ENCODE peak calls at places on chromosome 19, in nine cellular contexts. W is psoas muscle, O is left lung, C is GM06990, D is stomach, U is adrenal gland, S is testis, T is kidney epithelial cell, J is upper lobe of right lung. Y is an unnamed sample.

GRCh38 chr19:30231408-30232318 is 140.5 kb upstream of the ZNF536 start:
- DNase-seq in U (no peak), C (no peak), T (no peak), O (no peak), W (no peak), S (no peak), J (no peak), D (no peak), Y (no peak)

GRCh38 chr19:49887037-49887652 is 9.5 kb downstream of the IL4I1 start:
- DNase-seq in J (no peak), O (no peak), W (no peak), S (no peak), U (no peak), T (no peak), C (no peak), D (no peak), Y (no peak)

GRCh38 chr19:17627161-17627560 is 61.0 kb downstream of the UNC13A start:
- DNase-seq in T (no peak), O (peak), J (no peak), C (no peak), S (no peak), U (no peak), D (no peak), W (no peak), Y (no peak)

GRCh38 chr19:53884256-53884655 is 2.3 kb downstream of the PRKCG start:
- DNase-seq in W (no peak), C (no peak), T (no peak), U (no peak), D (no peak), O (no peak), S (no peak), J (no peak), Y (no peak)

GRCh38 chr19:10686661-10687517 is 14.3 kb upstream of the QTRT1 start:
- DNase-seq in U (peak), C (no peak), T (no peak), O (no peak), J (no peak), W (no peak), D (no peak), S (peak), Y (peak)

GRCh38 chr19:42407085-42407815 is 17.2 kb upstream of the CNFN start:
- DNase-seq in J (no peak), U (no peak), W (no peak), D (no peak), O (no peak), S (no peak), C (no peak), T (no peak), Y (no peak)

GRCh38 chr19:12482505-12482886 is 2.1 kb downstream of the ZNF709 start:
- DNase-seq in S (no peak), T (no peak), U (no peak), W (no peak), O (no peak), C (no peak), D (no peak), J (no peak), Y (no peak)

GRCh38 chr19:31118926-31119325 is 230.3 kb downstream of the TSHZ3 start:
- DNase-seq in W (no peak), U (no peak), O (no peak), T (no peak), J (no peak), S (no peak), C (no peak), D (no peak), Y (no peak)

GRCh38 chr19:35231956-35232746 is 3.6 kb upstream of the FAM187B start:
- DNase-seq in S (no peak), D (no peak), U (no peak), W (no peak), C (no peak), J (peak), T (no peak), O (no peak), Y (no peak)

GRCh38 chr19:38496603-38497487 is 63.4 kb downstream of the RYR1 start:
- DNase-seq in O (no peak), T (no peak), S (peak), C (no peak), U (peak), D (no peak), J (no peak), W (no peak), Y (no peak)

GRCh38 chr19:46404039-46404883 is 9.1 kb downstream of the CCDC8 start:
- DNase-seq in C (no peak), S (peak), W (peak), U (peak), O (peak), T (no peak), D (peak), J (no peak), Y (peak)

GRCh38 chr19:44072543-44073401 is 813 bp downstream of the ZNF284 start:
- DNase-seq in O (no peak), C (no peak), W (no peak), J (no peak), T (no peak), D (no peak), U (no peak), S (no peak), Y (peak)

GRCh38 chr19:43667524-43668405 is 2.2 kb downstream of the PLAUR start:
- DNase-seq in W (peak), O (peak), S (no peak), U (peak), T (no peak), C (no peak), D (no peak), J (peak), Y (no peak)

GRCh38 chr19:12924621-12925310 is 5.7 kb upstream of the SYCE2 start:
- DNase-seq in W (no peak), U (no peak), T (no peak), O (no peak), S (no peak), C (no peak), J (no peak), D (no peak), Y (no peak)

GRCh38 chr19:47310323-47310722 is 662 bp downstream of the C5AR1 start:
- DNase-seq in S (no peak), J (no peak), U (no peak), T (no peak), W (no peak), C (no peak), D (no peak), O (no peak), Y (no peak)

GRCh38 chr19:28289294-28290063 is 923.5 kb downstream of the UQCRFS1 start:
- DNase-seq in S (peak), U (peak), J (no peak), D (no peak), W (no peak), O (no peak), T (no peak), C (no peak), Y (no peak)

GRCh38 chr19:40808497-40808896 is 9.5 kb downstream of the EGLN2 start:
- DNase-seq in J (no peak), S (no peak), T (no peak), U (no peak), D (no peak), C (no peak), W (no peak), O (no peak), Y (no peak)

GRCh38 chr19:31350033-31350692 is 927 bp upstream of the TSHZ3 start:
- DNase-seq in O (no peak), J (no peak), S (no peak), D (no peak), W (peak), C (no peak), T (no peak), U (no peak), Y (no peak)

GRCh38 chr19:4229179-4229931 is at the start of gene EBI3:
- DNase-seq in U (peak), O (no peak), T (no peak), C (peak), S (peak), W (peak), D (no peak), J (no peak), Y (no peak)

GRCh38 chr19:38596057-38596981 is 21.4 kb downstream of the MAP4K1 start:
- DNase-seq in W (peak), J (peak), D (peak), C (no peak), S (peak), O (peak), U (peak), T (no peak), Y (peak)

GRCh38 chr19:37332839-37333238 is 38.1 kb upstream of the ZNF527 start:
- DNase-seq in S (no peak), J (no peak), C (no peak), D (no peak), T (no peak), O (no peak), U (no peak), W (no peak), Y (no peak)

GRCh38 chr19:56751078-56751489 is 79.5 kb upstream of the ZNF835 start:
- DNase-seq in U (peak), O (no peak), S (peak), T (no peak), D (no peak), W (no peak), C (no peak), J (no peak), Y (no peak)

GRCh38 chr19:313988-314815 is 23.0 kb upstream of the PLPP2 start:
- DNase-seq in W (no peak), J (peak), D (peak), C (no peak), T (no peak), S (no peak), O (peak), U (no peak), Y (no peak)

GRCh38 chr19:40286235-40286530 is 1.0 kb upstream of the AKT2 start:
- DNase-seq in T (no peak), W (no peak), U (no peak), C (no peak), J (no peak), S (no peak), D (no peak), O (peak), Y (no peak)

DNA sequence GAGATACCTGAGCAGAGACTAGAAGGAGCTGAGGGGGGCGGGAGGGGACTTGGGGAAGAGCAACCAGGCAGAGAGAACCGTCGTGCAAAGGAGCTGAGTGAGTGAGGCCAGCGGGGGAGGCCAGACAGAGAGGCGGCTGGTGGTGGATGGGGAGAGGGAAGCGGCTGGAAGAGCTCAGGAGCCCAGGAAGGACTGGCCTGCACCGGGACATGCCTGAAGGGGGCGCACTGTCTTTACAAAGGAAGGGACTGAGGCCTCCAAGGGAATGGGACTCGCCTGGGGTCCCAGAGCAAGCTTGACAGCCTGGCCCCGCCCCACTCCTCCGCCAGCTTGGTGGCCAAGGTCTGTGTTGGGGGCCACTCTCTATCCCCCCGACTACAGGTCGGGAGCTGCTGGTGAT is 14.9 kb downstream of the ONECUT3 start:
- DNase-seq in D (no peak), T (no peak), O (no peak), S (no peak), U (peak), C (no peak), J (no peak), W (no peak), Y (no peak)
- TF ChIP-seq CTCF in D (no peak), T (peak), O (no peak), S (no peak), U (no peak), C (peak), J (no peak), W (no peak), Y (peak)

GRCh38 chr19:19461306-19461670 is 54.1 kb downstream of the TSSK6 start:
- DNase-seq in T (no peak), C (no peak), S (no peak), U (no peak), W (no peak), D (no peak), O (no peak), J (no peak), Y (no peak)
- H3K4me3 ChIP-seq in T (no peak), C (no peak), S (no peak), U (no peak), W (peak), D (peak), O (no peak), J (peak), Y (no peak)

GRCh38 chr19:15251749-15252397 is 19.6 kb upstream of the EPHX3 start:
- DNase-seq in S (peak), J (no peak), T (peak), C (no peak), U (peak), O (no peak), D (peak), W (peak), Y (peak)
- TF ChIP-seq CTCF in S (peak), J (peak), T (peak), C (no peak), U (peak), O (no peak), D (peak), W (peak), Y (peak)

DNA sequence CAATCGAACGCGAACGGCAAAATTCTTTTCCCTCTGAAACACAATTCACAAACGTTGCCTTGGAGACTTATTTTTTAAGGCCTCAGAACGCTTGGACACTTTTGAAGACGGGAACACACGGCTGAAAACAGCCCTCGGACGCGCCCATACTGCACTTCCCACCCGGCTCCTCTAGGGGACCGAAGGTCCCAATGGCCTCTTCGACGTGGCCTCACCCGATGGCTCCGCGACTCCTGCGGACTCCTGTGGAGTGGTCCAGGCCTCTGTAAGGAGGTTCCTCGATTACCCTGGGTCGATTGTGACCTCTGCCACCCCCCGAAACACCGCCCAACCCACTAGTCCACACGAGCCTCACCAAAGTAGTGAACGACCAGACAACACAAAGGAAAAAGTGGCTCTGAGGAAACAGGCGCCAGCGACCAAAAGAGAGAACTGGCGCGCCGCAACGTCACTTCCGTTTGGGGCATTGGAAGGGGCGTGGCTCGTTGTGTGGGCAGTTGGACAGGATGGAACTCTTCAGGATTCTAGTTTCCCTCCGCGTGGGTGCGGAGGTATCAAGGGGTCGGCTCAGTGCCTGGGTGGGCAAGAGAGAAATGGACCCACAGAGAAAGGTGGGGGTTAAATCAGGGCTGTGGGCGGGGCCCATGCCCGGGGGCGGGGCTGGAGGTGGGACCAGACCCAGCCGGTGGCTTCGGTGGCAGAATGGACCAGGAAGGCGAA is at the start of gene ZNF560:
- DNase-seq in J (no peak), O (no peak), T (no peak), W (no peak), C (peak), U (no peak), S (peak), D (no peak), Y (peak)
- H3K4me3 ChIP-seq in J (no peak), O (no peak), T (peak), W (no peak), C (no peak), U (no peak), S (peak), D (no peak), Y (peak)

DNA sequence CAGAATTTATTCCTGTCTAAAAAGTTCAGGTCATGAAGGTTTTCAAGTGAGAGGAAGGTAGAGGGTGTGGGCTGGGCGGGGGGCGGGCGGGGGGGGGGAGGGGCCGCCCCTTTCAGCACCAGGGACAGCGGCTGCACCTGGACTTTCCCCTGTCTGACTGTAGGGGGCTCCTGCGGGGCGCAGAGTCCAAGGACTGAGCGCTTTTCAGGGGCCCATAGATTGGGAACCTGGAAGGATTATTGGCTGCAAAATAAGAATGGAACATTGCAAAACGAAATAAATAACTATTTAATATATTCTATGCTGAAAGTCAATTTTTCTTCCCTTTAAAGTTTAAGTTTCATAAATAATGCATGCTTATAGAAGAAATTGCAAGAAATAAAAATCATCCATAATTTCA is 8.9 kb upstream of the CYP4F3 start:
- DNase-seq in T (no peak), U (peak), O (no peak), J (no peak), S (peak), W (no peak), D (no peak), C (no peak), Y (no peak)
- TF ChIP-seq CTCF in T (peak), U (peak), O (no peak), J (peak), S (no peak), W (no peak), D (no peak), C (peak), Y (peak)

Y was measured in epithelial cell of esophagus.